ENCODE peak calls at places on chromosome 13, in ten cellular contexts. A, G, M, T, B, N, E, U, C and X are unnamed samples.

GRCh38 chr13:73065665-73066350 is 7.0 kb downstream of the KLF5 start:
- DNase-seq in A (peak), G (no peak), M (no peak), T (no peak), B (no peak), N (no peak), E (no peak), U (no peak), C (no peak), X (no peak)

GRCh38 chr13:50616101-50616500 is 227.4 kb downstream of the DLEU7 start:
- DNase-seq in A (no peak), G (no peak), M (peak), T (peak), B (no peak), N (no peak), E (no peak), U (no peak), C (no peak), X (no peak)

GRCh38 chr13:111315347-111315995 is 5.0 kb upstream of the TEX29 start:
- DNase-seq in A (no peak), G (no peak), M (no peak), T (peak), B (no peak), N (no peak), E (no peak), U (no peak), C (no peak), X (no peak)

GRCh38 chr13:45362939-45363338 is 22.0 kb upstream of the TPT1 start:
- DNase-seq in A (no peak), G (no peak), M (no peak), T (no peak), B (no peak), N (no peak), E (no peak), U (no peak), C (no peak), X (no peak)

GRCh38 chr13:101624210-101624922 is 171.9 kb downstream of the ITGBL1 start:
- DNase-seq in A (no peak), G (no peak), M (no peak), T (peak), B (peak), N (no peak), E (no peak), U (no peak), C (no peak), X (no peak)

GRCh38 chr13:20125129-20125782 is 35.6 kb downstream of the GJA3 start:
- DNase-seq in A (peak), G (no peak), M (peak), T (peak), B (no peak), N (peak), E (no peak), U (no peak), C (peak), X (no peak)

GRCh38 chr13:47555235-47555634 is 445.8 kb downstream of the SUCLA2 start:
- DNase-seq in A (peak), G (no peak), M (peak), T (no peak), B (no peak), N (no peak), E (no peak), U (no peak), C (no peak), X (no peak)

GRCh38 chr13:113172419-113172926 is 14.0 kb downstream of the PROZ start:
- DNase-seq in A (no peak), G (no peak), M (no peak), T (no peak), B (no peak), N (peak), E (no peak), U (no peak), C (no peak), X (no peak)

GRCh38 chr13:29483211-29483610 is 112.3 kb downstream of the SLC7A1 start:
- DNase-seq in A (no peak), G (no peak), M (no peak), T (no peak), B (no peak), N (no peak), E (no peak), U (no peak), C (no peak), X (no peak)

GRCh38 chr13:42367836-42368235 is 95.9 kb downstream of the AKAP11 start:
- DNase-seq in A (no peak), G (no peak), M (peak), T (peak), B (no peak), N (no peak), E (no peak), U (no peak), C (no peak), X (no peak)

GRCh38 chr13:104737713-104738112 is 1671.5 kb upstream of the SLC10A2 start:
- DNase-seq in A (no peak), G (no peak), M (peak), T (peak), B (no peak), N (no peak), E (no peak), U (no peak), C (no peak), X (no peak)

GRCh38 chr13:108609353-108609752 is 20.1 kb upstream of the MYO16 start:
- DNase-seq in A (peak), G (no peak), M (peak), T (peak), B (no peak), N (no peak), E (no peak), U (no peak), C (peak), X (no peak)

GRCh38 chr13:109784590-109785140 is 1.7 kb downstream of the IRS2 start:
- DNase-seq in A (no peak), G (peak), M (peak), T (peak), B (peak), N (peak), E (peak), U (peak), C (peak), X (peak)

GRCh38 chr13:101098873-101099272 is 317.4 kb downstream of the NALCN start:
- DNase-seq in A (no peak), G (no peak), M (no peak), T (no peak), B (no peak), N (no peak), E (no peak), U (no peak), C (no peak), X (no peak)

GRCh38 chr13:50757021-50757420 is 86.5 kb downstream of the DLEU7 start:
- DNase-seq in A (no peak), G (no peak), M (no peak), T (peak), B (no peak), N (no peak), E (no peak), U (no peak), C (no peak), X (no peak)